ENCODE peak calls at places on chromosome 19, in six cellular contexts. N is Panc1; T is Right ventricle myocardium superior; J is foreskin keratinocyte; V is activated CD4-positive, CD25-positive, alpha-beta regulatory T cell treated with anti-CD3 and anti-CD28 coated beads, Interleukin-2, amount 50 U/mL, for 24 hours; U is CD8-positive, alpha-beta T cell. E is an unnamed sample.

GRCh38 chr19:7670150-7670784 is 1.4 kb downstream of the RETN start:
- ATAC-seq in N (peak; percentile 60), T (no peak), J (no peak), V (no peak), U (peak; percentile 60), E (no peak)

GRCh38 chr19:14561832-14562351 is 10.0 kb downstream of the NDUFB7 start:
- ATAC-seq in N (peak; percentile 64), T (peak; percentile 48), J (peak; percentile 25), V (no peak), U (no peak), E (peak; percentile 72)

GRCh38 chr19:42480335-42481095 is 37.8 kb upstream of the CXCL17 start:
- ATAC-seq in N (no peak), T (peak; percentile 29), J (no peak), V (peak; percentile 85), U (no peak), E (peak; percentile 90)

GRCh38 chr19:750640-751423 is at the start of gene MISP:
- ATAC-seq in N (peak; percentile 44), T (no peak), J (peak; percentile 69), V (no peak), U (no peak), E (peak; percentile 12)

GRCh38 chr19:14333101-14333871 is 48.0 kb upstream of the ADGRE5 start:
- ATAC-seq in N (peak; percentile 94), T (peak; percentile 76), J (peak; percentile 55), V (no peak), U (peak; percentile 21), E (no peak)

GRCh38 chr19:46265217-46265828 is 31.5 kb upstream of the HIF3A start:
- ATAC-seq in N (peak; percentile 91), T (peak; percentile 86), J (peak; percentile 71), V (peak; percentile 65), U (peak; percentile 58), E (peak; percentile 94)

GRCh38 chr19:55454787-55455243 is 6.6 kb downstream of the ISOC2 start:
- ATAC-seq in N (peak; percentile 52), T (no peak), J (peak; percentile 32), V (no peak), U (peak; percentile 39), E (peak; percentile 69)

GRCh38 chr19:45218426-45218825 is 26.8 kb downstream of the EXOC3L2 start:
- ATAC-seq in N (no peak), T (no peak), J (no peak), V (no peak), U (no peak), E (no peak)

GRCh38 chr19:54607782-54608150 is 14.3 kb downstream of the LILRA1 start:
- ATAC-seq in N (no peak), T (no peak), J (no peak), V (no peak), U (no peak), E (no peak)

GRCh38 chr19:49469828-49470614 is 4.0 kb upstream of the FLT3LG start:
- ATAC-seq in N (no peak), T (no peak), J (no peak), V (peak; percentile 34), U (peak; percentile 43), E (no peak)

GRCh38 chr19:36151144-36152051 is 849 bp downstream of the COX7A1 start:
- ATAC-seq in N (peak; percentile 44), T (peak; percentile 64), J (no peak), V (no peak), U (no peak), E (no peak)